ENCODE peak calls at places on chromosomes 2 and 18, in seven cellular contexts. Z is NT2/D1; Y is stimulated activated CD8-positive, alpha-beta memory T cell treated with anti-CD3 and anti-CD28 coated beads, Interleukin-15, amount 100 ng/mL, for 24 hours; L is activated naive CD4-positive, alpha-beta T cell treated with anti-CD3 and anti-CD28 coated beads, Interleukin-2, amount 10 ng/mL, durations not matched to agents 7 days and 5 days; K is erythroblast; N is amniotic stem cell; J is heart left ventricle. R is an unnamed sample.
A peak's percentile ranks its signal among the peaks of the same experiment; 100 is the strongest.

GRCh38 chr2:187264612-187265011 is 183.4 kb downstream of the CALCRL start:
- DNase-seq in Z (no peak), Y (no peak), L (no peak), K (no peak), N (no peak), J (no peak), R (no peak)

GRCh38 chr18:23828426-23828825 is 139.2 kb downstream of the LAMA3 start:
- DNase-seq in Z (no peak), Y (no peak), L (peak; percentile 59), K (peak; percentile 10), N (no peak), J (no peak), R (no peak)

GRCh38 chr2:100757621-100758394 is 62.1 kb upstream of the NPAS2 start:
- DNase-seq in Z (peak; percentile 25), Y (no peak), L (no peak), K (no peak), N (peak; percentile 72), J (no peak), R (no peak)

GRCh38 chr18:7872569-7872968 is 305.5 kb downstream of the PTPRM start:
- DNase-seq in Z (no peak), Y (no peak), L (no peak), K (peak; percentile 9), N (no peak), J (no peak), R (peak; percentile 32)

GRCh38 chr2:241629762-241630435 is 7.1 kb downstream of the THAP4 start:
- DNase-seq in Z (no peak), Y (no peak), L (no peak), K (no peak), N (no peak), J (no peak), R (no peak)

GRCh38 chr18:27608742-27609141 is 423.6 kb upstream of the CHST9 start:
- DNase-seq in Z (no peak), Y (no peak), L (no peak), K (peak; percentile 14), N (no peak), J (no peak), R (no peak)

GRCh38 chr2:216298719-216299118 is 73.6 kb downstream of the MARCHF4 start:
- DNase-seq in Z (no peak), Y (no peak), L (no peak), K (no peak), N (peak; percentile 32), J (no peak), R (no peak)

GRCh38 chr18:48800479-48800876 is 150.3 kb downstream of the SMAD7 start:
- DNase-seq in Z (no peak), Y (no peak), L (no peak), K (no peak), N (no peak), J (no peak), R (no peak)

GRCh38 chr2:98923244-98923940 is 12.6 kb downstream of the CRACDL start:
- DNase-seq in Z (no peak), Y (no peak), L (no peak), K (peak; percentile 15), N (no peak), J (no peak), R (no peak)

GRCh38 chr18:48749768-48750167 is 201.0 kb downstream of the SMAD7 start:
- DNase-seq in Z (no peak), Y (no peak), L (no peak), K (no peak), N (no peak), J (peak; percentile 85), R (no peak)

GRCh38 chr2:42900226-42900744 is 107.9 kb upstream of the HAAO start:
- DNase-seq in Z (no peak), Y (no peak), L (no peak), K (no peak), N (no peak), J (no peak), R (no peak)

GRCh38 chr2:140696449-140696848 is 1434.4 kb downstream of the LRP1B start:
- DNase-seq in Z (no peak), Y (no peak), L (no peak), K (no peak), N (no peak), J (no peak), R (no peak)

GRCh38 chr2:201349601-201350000 is 7.5 kb downstream of the FLACC1 start:
- DNase-seq in Z (no peak), Y (no peak), L (no peak), K (no peak), N (no peak), J (no peak), R (no peak)

GRCh38 chr2:57881998-57882884 is 164.4 kb upstream of the VRK2 start:
- DNase-seq in Z (no peak), Y (no peak), L (no peak), K (no peak), N (no peak), J (no peak), R (no peak)

GRCh38 chr2:27249891-27250651 is 12.8 kb downstream of the SLC30A3 start:
- DNase-seq in Z (peak; percentile 80), Y (no peak), L (peak; percentile 74), K (peak; percentile 68), N (no peak), J (peak; percentile 62), R (no peak)

GRCh38 chr2:112601754-112602153 is 17.3 kb downstream of the CHCHD5 start:
- DNase-seq in Z (no peak), Y (no peak), L (no peak), K (no peak), N (no peak), J (no peak), R (no peak)

GRCh38 chr2:176817061-176817565 is 395.5 kb upstream of the HNRNPA3 start:
- DNase-seq in Z (no peak), Y (no peak), L (peak; percentile 30), K (no peak), N (no peak), J (no peak), R (no peak)

GRCh38 chr2:206555721-206556120 is 86.6 kb upstream of the FAM237A start:
- DNase-seq in Z (no peak), Y (no peak), L (no peak), K (no peak), N (no peak), J (no peak), R (no peak)

GRCh38 chr2:72864500-72864899 is 22.7 kb upstream of the SPR start:
- DNase-seq in Z (no peak), Y (no peak), L (no peak), K (no peak), N (peak; percentile 4), J (no peak), R (no peak)

GRCh38 chr2:112474844-112475486 is 7.0 kb upstream of the TTL start:
- DNase-seq in Z (no peak), Y (no peak), L (no peak), K (no peak), N (no peak), J (no peak), R (no peak)

GRCh38 chr2:109089602-109090300 is 39.3 kb upstream of the SH3RF3 start:
- DNase-seq in Z (no peak), Y (no peak), L (no peak), K (no peak), N (no peak), J (no peak), R (no peak)

GRCh38 chr2:100643459-100643858 is 80.7 kb downstream of the PDCL3 start:
- DNase-seq in Z (no peak), Y (no peak), L (peak; percentile 41), K (no peak), N (no peak), J (no peak), R (no peak)

GRCh38 chr2:238591732-238592131 is 165.0 kb downstream of the ASB1 start:
- DNase-seq in Z (no peak), Y (no peak), L (no peak), K (peak; percentile 10), N (no peak), J (no peak), R (no peak)

GRCh38 chr2:145484443-145485086 is 964.6 kb upstream of the ZEB2 start:
- DNase-seq in Z (no peak), Y (no peak), L (no peak), K (peak; percentile 5), N (peak; percentile 36), J (no peak), R (no peak)

GRCh38 chr18:34345738-34346137 is 121.0 kb upstream of the NOL4 start:
- DNase-seq in Z (no peak), Y (no peak), L (no peak), K (no peak), N (no peak), J (no peak), R (no peak)

GRCh38 chr18:21145371-21145770 is 33.8 kb upstream of the ROCK1 start:
- DNase-seq in Z (no peak), Y (no peak), L (no peak), K (no peak), N (no peak), J (no peak), R (no peak)

GRCh38 chr2:27075219-27075871 is 3.1 kb upstream of the EMILIN1 start:
- DNase-seq in Z (no peak), Y (no peak), L (peak; percentile 69), K (no peak), N (no peak), J (peak; percentile 77), R (no peak)

GRCh38 chr2:11377915-11378649 is 33.6 kb upstream of the ROCK2 start:
- DNase-seq in Z (no peak), Y (no peak), L (no peak), K (no peak), N (no peak), J (no peak), R (no peak)

GRCh38 chr18:45457933-45458332 is 157.3 kb upstream of the SLC14A2 start:
- DNase-seq in Z (no peak), Y (no peak), L (no peak), K (no peak), N (no peak), J (no peak), R (no peak)

GRCh38 chr2:240601831-240602160 is 15.3 kb downstream of the CAPN10 start:
- DNase-seq in Z (no peak), Y (no peak), L (peak; percentile 10), K (no peak), N (no peak), J (no peak), R (no peak)

GRCh38 chr2:188345020-188345419 is 53.3 kb downstream of the GULP1 start:
- DNase-seq in Z (no peak), Y (no peak), L (no peak), K (no peak), N (no peak), J (no peak), R (no peak)

GRCh38 chr2:70994055-70994444 is 623 bp downstream of the TEX261 start:
- DNase-seq in Z (no peak), Y (no peak), L (no peak), K (peak; percentile 71), N (no peak), J (no peak), R (no peak)

GRCh38 chr2:239380831-239381708 is 19.8 kb downstream of the HDAC4 start:
- DNase-seq in Z (no peak), Y (no peak), L (peak; percentile 80), K (no peak), N (no peak), J (peak; percentile 25), R (no peak)

GRCh38 chr2:168343586-168343985 is 96.2 kb upstream of the STK39 start:
- DNase-seq in Z (no peak), Y (no peak), L (no peak), K (peak; percentile 29), N (peak; percentile 20), J (no peak), R (no peak)

GRCh38 chr2:67516899-67517530 is 119.9 kb downstream of the ETAA1 start:
- DNase-seq in Z (no peak), Y (no peak), L (no peak), K (no peak), N (no peak), J (no peak), R (no peak)

GRCh38 chr2:134739879-134740301 is 21.1 kb upstream of the TMEM163 start:
- DNase-seq in Z (no peak), Y (no peak), L (no peak), K (no peak), N (no peak), J (no peak), R (no peak)